ENCODE peak calls at places on chromosomes 7 and 10, in five cellular contexts. M, D, F, N and C are unnamed samples.

GRCh38 chr7:95560674-95561073 is 35.6 kb downstream of the PDK4 start:
- DNase-seq in M (no peak), D (no peak), F (no peak), N (no peak), C (no peak)

GRCh38 chr7:69430502-69431145 is 167.7 kb upstream of the AUTS2 start:
- DNase-seq in M (no peak), D (no peak), F (no peak), N (no peak), C (no peak)

GRCh38 chr7:44051611-44052220 is 7.2 kb downstream of the DBNL start:
- DNase-seq in M (no peak), D (no peak), F (no peak), N (no peak), C (no peak)

GRCh38 chr10:105950410-105950809 is 1214.1 kb downstream of the SORCS1 start:
- DNase-seq in M (peak), D (peak), F (peak), N (no peak), C (peak)

GRCh38 chr7:109462171-109462570 is 892.5 kb downstream of the DNAJB9 start:
- DNase-seq in M (no peak), D (no peak), F (no peak), N (no peak), C (no peak)

GRCh38 chr7:130998993-130999602 is 265.1 kb upstream of the KLF14 start:
- DNase-seq in M (no peak), D (no peak), F (no peak), N (no peak), C (no peak)

GRCh38 chr10:129842031-129842430 is 122.0 kb downstream of the EBF3 start:
- DNase-seq in M (no peak), D (no peak), F (no peak), N (no peak), C (no peak)

GRCh38 chr7:3922175-3922635 is 621.2 kb downstream of the SDK1 start:
- DNase-seq in M (peak), D (no peak), F (no peak), N (peak), C (peak)

GRCh38 chr10:35961501-35961900 is 319.4 kb upstream of the FZD8 start:
- DNase-seq in M (no peak), D (no peak), F (no peak), N (no peak), C (peak)

GRCh38 chr7:134469622-134470021 is 10.7 kb upstream of the AKR1B1 start:
- DNase-seq in M (no peak), D (no peak), F (no peak), N (no peak), C (no peak)

GRCh38 chr7:38107486-38107893 is 70.6 kb upstream of the STARD3NL start:
- DNase-seq in M (peak), D (peak), F (peak), N (peak), C (peak)

GRCh38 chr10:103661198-103661950 is 167.9 kb downstream of the NEURL1 start:
- DNase-seq in M (peak), D (peak), F (peak), N (no peak), C (peak)